ENCODE peak calls at places on chromosomes 2 and 18, in nine cellular contexts. L is CD4-positive, alpha-beta T cell; V is uterus; Y is glutamatergic neuron; K is fibroblast of villous mesenchyme; E is cardiac fibroblast; D is fibroblast of the aortic adventitia; M is CD8-positive, alpha-beta T cell; U is adrenal gland. T is an unnamed sample.

GRCh38 chr2:187627153-187627552 is 72.9 kb upstream of the TFPI start:
- DNase-seq in L (no peak), U (no peak), K (no peak), Y (no peak), V (no peak), E (no peak), M (no peak), D (no peak), T (no peak)

GRCh38 chr2:29519996-29520395 is 401.4 kb downstream of the ALK start:
- DNase-seq in M (no peak), K (no peak), L (no peak), D (peak; percentile 64), Y (no peak), U (no peak), E (peak; percentile 47), V (no peak), T (no peak)

GRCh38 chr2:23688486-23689130 is 238.3 kb downstream of the ATAD2B start:
- DNase-seq in E (no peak), D (no peak), V (no peak), U (no peak), Y (no peak), K (no peak), L (no peak), M (no peak), T (no peak)

GRCh38 chr2:23620841-23621341 is 235.9 kb downstream of the KLHL29 start:
- DNase-seq in V (peak; percentile 52), E (peak; percentile 70), M (no peak), L (no peak), U (peak; percentile 25), D (peak; percentile 51), Y (peak; percentile 50), K (peak; percentile 59), T (peak; percentile 49)

GRCh38 chr2:133806564-133806963 is 238.3 kb upstream of the NCKAP5 start:
- DNase-seq in K (no peak), U (no peak), L (no peak), E (no peak), V (no peak), D (no peak), Y (no peak), M (no peak), T (no peak)

GRCh38 chr2:163469561-163469962 is 266.2 kb downstream of the FIGN start:
- DNase-seq in Y (no peak), D (peak; percentile 18), E (peak; percentile 3), U (no peak), M (no peak), L (no peak), K (peak; percentile 18), V (no peak), T (no peak)

GRCh38 chr2:146981921-146982320 is 862.9 kb upstream of the ACVR2A start:
- DNase-seq in U (no peak), Y (no peak), K (no peak), M (no peak), E (peak; percentile 58), L (no peak), D (no peak), V (no peak), T (no peak)

GRCh38 chr2:158321264-158321663 is 135.3 kb downstream of the CCDC148 start:
- DNase-seq in Y (no peak), D (peak; percentile 52), K (peak; percentile 14), L (no peak), U (peak; percentile 40), M (no peak), E (peak; percentile 64), V (no peak), T (no peak)

GRCh38 chr2:51120754-51121280 is 88.9 kb upstream of the NRXN1 start:
- DNase-seq in U (no peak), Y (no peak), E (peak; percentile 9), D (no peak), K (no peak), M (no peak), L (no peak), V (no peak), T (no peak)

GRCh38 chr2:218013289-218013688 is 10.5 kb upstream of the TNS1 start:
- DNase-seq in V (no peak), L (no peak), Y (no peak), M (no peak), K (no peak), D (no peak), E (no peak), U (no peak), T (no peak)

GRCh38 chr2:95025406-95026319 is at the start of gene MAL:
- DNase-seq in U (no peak), K (no peak), V (no peak), E (peak; percentile 11), M (peak; percentile 64), D (no peak), L (peak; percentile 67), Y (peak; percentile 71), T (no peak)

GRCh38 chr2:73939419-73939818 is 12.7 kb downstream of the DGUOK start:
- DNase-seq in E (peak; percentile 65), L (no peak), M (no peak), Y (no peak), U (no peak), K (peak; percentile 30), V (no peak), D (peak; percentile 63), T (no peak)

GRCh38 chr2:15391771-15392170 is 169.4 kb downstream of the NBAS start:
- DNase-seq in D (no peak), U (no peak), E (no peak), K (no peak), M (no peak), L (no peak), V (no peak), Y (no peak), T (no peak)

GRCh38 chr2:231530099-231531085 is at the start of gene NMUR1:
- DNase-seq in E (peak; percentile 12), V (peak; percentile 31), K (peak; percentile 20), M (peak; percentile 68), D (no peak), U (peak; percentile 37), Y (peak; percentile 61), L (peak; percentile 61), T (no peak)

GRCh38 chr2:15177103-15177502 is 384.0 kb downstream of the NBAS start:
- DNase-seq in D (no peak), E (peak; percentile 32), M (peak; percentile 61), L (peak; percentile 38), K (no peak), U (no peak), V (no peak), Y (no peak), T (no peak)

DNA sequence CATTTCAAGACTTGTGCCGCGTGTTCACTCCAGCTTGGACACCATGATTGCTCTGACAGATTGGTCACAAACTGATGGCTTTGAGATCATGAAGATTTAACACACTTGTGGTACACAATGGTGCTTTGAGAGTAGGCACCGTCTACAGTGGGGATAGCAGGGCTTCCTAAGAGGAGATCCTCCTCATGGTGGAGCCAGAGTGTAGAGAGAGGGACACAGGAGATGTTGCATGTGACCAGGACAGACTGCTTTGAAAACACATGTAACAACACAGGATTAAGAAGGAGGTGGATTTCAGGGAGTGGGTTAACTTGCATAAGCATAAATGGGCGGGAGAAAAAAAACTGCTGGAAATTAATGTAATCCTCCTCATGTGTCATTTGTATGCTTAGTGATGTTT is 95.7 kb upstream of the LINC00305 start:
- DNase-seq in V (no peak), U (no peak), Y (no peak), D (no peak), K (no peak), E (no peak), M (no peak), L (no peak), T (no peak)
- TF ChIP-seq CTCF in V (no peak), U (no peak), Y (no peak), D (no peak), K (no peak), E (no peak), M (no peak), L (no peak), T (no peak)

DNA sequence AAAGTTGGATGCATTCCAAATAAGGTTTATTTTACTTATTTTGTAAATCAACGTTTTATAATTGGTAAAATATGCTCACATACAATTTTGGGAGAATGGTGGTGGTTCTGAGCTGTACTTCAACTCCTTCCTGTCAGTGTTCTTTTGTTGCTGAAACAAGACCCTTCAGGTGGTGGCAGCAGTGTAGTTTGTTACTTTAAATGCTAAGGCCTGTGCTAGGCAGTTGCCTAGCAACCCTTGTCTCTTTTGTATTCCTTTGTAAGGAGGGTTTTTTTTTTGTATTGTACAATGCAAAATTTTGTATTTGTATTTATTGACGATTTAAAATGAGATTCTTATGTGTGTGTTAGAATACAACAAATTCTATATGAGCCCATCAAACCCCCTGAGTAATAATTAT is 166.0 kb upstream of the FAM98A start:
- DNase-seq in U (no peak), M (no peak), E (no peak), K (no peak), D (no peak), Y (no peak), V (no peak), L (no peak), T (no peak)
- TF ChIP-seq CTCF in U (no peak), M (no peak), E (no peak), K (no peak), D (no peak), Y (no peak), V (no peak), L (no peak), T (no peak)

GRCh38 chr18:3234457-3234856 is 13.1 kb upstream of the MYL12A start:
- DNase-seq in K (no peak), Y (no peak), L (no peak), M (no peak), D (no peak), U (no peak), V (no peak), E (no peak), T (no peak)

GRCh38 chr18:3235846-3236245 is 11.8 kb upstream of the MYL12A start:
- DNase-seq in M (no peak), E (no peak), U (no peak), Y (no peak), L (no peak), K (no peak), V (no peak), D (no peak), T (no peak)

GRCh38 chr18:3233433-3234168 is 13.8 kb upstream of the MYOM1 start:
- DNase-seq in L (no peak), Y (no peak), D (no peak), K (no peak), U (no peak), V (no peak), E (no peak), M (no peak), T (no peak)

GRCh38 chr18:3236470-3236869 is 11.1 kb upstream of the MYL12A start:
- DNase-seq in K (no peak), E (no peak), D (no peak), U (no peak), M (no peak), Y (no peak), V (no peak), L (no peak), T (no peak)

DNA sequence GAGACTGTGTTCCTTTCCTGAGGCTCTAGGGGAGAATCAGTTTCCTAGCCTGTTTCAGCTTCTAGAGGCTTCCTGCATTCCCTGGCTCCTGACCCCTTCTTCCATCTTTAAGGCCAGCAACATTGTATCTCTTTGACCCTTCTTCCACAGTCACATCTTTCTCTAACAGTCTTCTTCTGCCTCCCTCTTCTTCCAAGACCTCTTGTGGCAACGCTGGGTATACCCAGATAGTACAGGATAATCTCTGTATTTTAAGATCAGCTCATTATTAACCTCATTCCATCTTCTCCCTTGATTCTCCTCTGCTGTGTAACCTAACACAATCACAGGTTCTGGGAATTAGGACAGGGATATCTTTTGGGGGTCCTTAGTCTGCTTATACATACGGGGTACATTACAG is 8.9 kb upstream of the MYL12A start:
- DNase-seq in D (no peak), U (no peak), K (no peak), V (no peak), L (no peak), E (no peak), M (no peak), Y (no peak), T (no peak)
- TF ChIP-seq CTCF in D (peak; percentile 28), U (no peak), K (peak; percentile 11), V (no peak), L (no peak), E (peak; percentile 20), M (no peak), Y (no peak), T (no peak)

GRCh38 chr2:240225660-240226475 is 85.4 kb upstream of the OTOS start:
- DNase-seq in D (no peak), U (no peak), K (no peak), V (no peak), E (no peak), Y (no peak), M (no peak), L (no peak), T (no peak)
- TF ChIP-seq CTCF in D (no peak), U (no peak), K (no peak), V (no peak), E (no peak), Y (no peak), M (no peak), L (no peak), T (peak; percentile 8)

T was measured in D721Med.